ENCODE peak calls at places on chromosomes 16 and 17, in seven cellular contexts. D, E, Z, T, H, I and W are unnamed samples.

GRCh38 chr17:55635253-55635766 is 87.4 kb downstream of the TMEM100 start:
- DNase-seq in H (no peak), D (no peak), I (no peak), E (no peak), T (peak; percentile 16), Z (no peak), W (no peak)

GRCh38 chr16:30184430-30185140 is 1.2 kb downstream of the CORO1A start:
- DNase-seq in T (no peak), D (no peak), Z (peak; percentile 21), E (no peak), I (peak; percentile 43), H (no peak), W (peak; percentile 33)

GRCh38 chr17:9529033-9529748 is 46.4 kb downstream of the STX8 start:
- DNase-seq in D (no peak), H (no peak), T (peak; percentile 57), I (peak; percentile 44), Z (no peak), E (no peak), W (peak; percentile 36)

GRCh38 chr17:82698974-82699442 is 510 bp upstream of the RAB40B start:
- DNase-seq in E (no peak), H (no peak), I (no peak), T (no peak), Z (no peak), D (no peak), W (no peak)

GRCh38 chr17:37824534-37825485 is 80.0 kb upstream of the HNF1B start:
- DNase-seq in I (no peak), Z (no peak), E (no peak), D (peak; percentile 13), T (peak; percentile 67), H (no peak), W (no peak)

GRCh38 chr16:56930516-56931252 is 1.3 kb upstream of the HERPUD1 start:
- DNase-seq in T (no peak), I (no peak), E (no peak), Z (peak; percentile 57), H (peak; percentile 39), D (no peak), W (no peak)

GRCh38 chr17:81130385-81131288 is 34.7 kb upstream of the PVALEF start:
- DNase-seq in E (no peak), D (no peak), Z (no peak), T (no peak), H (no peak), I (no peak), W (no peak)

GRCh38 chr16:11604783-11605563 is 18.3 kb upstream of the LITAF start:
- DNase-seq in I (no peak), H (no peak), E (no peak), D (no peak), Z (peak; percentile 46), T (peak; percentile 61), W (no peak)

GRCh38 chr16:69469807-69470561 is 45.6 kb downstream of the CYB5B start:
- DNase-seq in Z (no peak), I (peak; percentile 41), D (no peak), H (no peak), T (no peak), E (no peak), W (peak; percentile 58)

GRCh38 chr17:57639381-57639780 is 105.7 kb downstream of the CCDC182 start:
- DNase-seq in E (no peak), D (no peak), Z (no peak), T (no peak), H (no peak), I (no peak), W (no peak)

GRCh38 chr17:3984719-3985444 is 20.6 kb upstream of the ATP2A3 start:
- DNase-seq in T (no peak), H (no peak), I (no peak), D (no peak), E (no peak), Z (no peak), W (no peak)

GRCh38 chr16:11429823-11430222 is 84.6 kb downstream of the RMI2 start:
- DNase-seq in H (no peak), D (no peak), I (no peak), E (no peak), T (no peak), Z (peak; percentile 54), W (no peak)

GRCh38 chr16:27436921-27437650 is 35.1 kb downstream of the IL21R start:
- DNase-seq in I (no peak), H (no peak), T (no peak), E (no peak), D (no peak), Z (no peak), W (peak; percentile 13)

GRCh38 chr16:13390093-13390985 is 488.9 kb downstream of the SHISA9 start:
- DNase-seq in H (no peak), I (peak; percentile 45), T (no peak), E (no peak), Z (no peak), D (peak; percentile 53), W (peak; percentile 14)

GRCh38 chr17:45345554-45346254 is 28.9 kb upstream of the MAP3K14 start:
- DNase-seq in D (no peak), H (no peak), E (peak; percentile 99), I (no peak), T (peak; percentile 46), Z (no peak), W (no peak)

GRCh38 chr16:77993111-77993571 is 29.2 kb upstream of the CLEC3A start:
- DNase-seq in Z (no peak), T (peak; percentile 5), H (no peak), D (no peak), I (no peak), E (peak; percentile 21), W (no peak)

GRCh38 chr17:46782250-46782953 is 36.1 kb downstream of the WNT3 start:
- DNase-seq in Z (peak; percentile 74), D (peak; percentile 55), H (peak; percentile 75), I (peak; percentile 63), T (peak; percentile 47), E (no peak), W (peak; percentile 66)

GRCh38 chr16:16021020-16021419 is 71.6 kb downstream of the ABCC1 start:
- DNase-seq in E (no peak), I (no peak), T (no peak), Z (no peak), D (no peak), H (no peak), W (no peak)

GRCh38 chr17:42832213-42832933 is 824 bp upstream of the PSME3 start:
- DNase-seq in T (no peak), Z (no peak), H (no peak), E (no peak), I (no peak), D (no peak), W (no peak)

GRCh38 chr16:17544785-17545184 is 74.0 kb upstream of the XYLT1 start:
- DNase-seq in I (no peak), E (no peak), H (peak; percentile 76), D (no peak), T (no peak), Z (no peak), W (no peak)

GRCh38 chr17:14269473-14269872 is 31.4 kb upstream of the HS3ST3B1 start:
- DNase-seq in Z (no peak), I (no peak), H (no peak), T (no peak), E (no peak), D (no peak), W (no peak)
- TF ChIP-seq CTCF in Z (no peak), I (no peak), H (no peak), T (no peak), E (no peak), D (no peak), W (no peak)

DNA sequence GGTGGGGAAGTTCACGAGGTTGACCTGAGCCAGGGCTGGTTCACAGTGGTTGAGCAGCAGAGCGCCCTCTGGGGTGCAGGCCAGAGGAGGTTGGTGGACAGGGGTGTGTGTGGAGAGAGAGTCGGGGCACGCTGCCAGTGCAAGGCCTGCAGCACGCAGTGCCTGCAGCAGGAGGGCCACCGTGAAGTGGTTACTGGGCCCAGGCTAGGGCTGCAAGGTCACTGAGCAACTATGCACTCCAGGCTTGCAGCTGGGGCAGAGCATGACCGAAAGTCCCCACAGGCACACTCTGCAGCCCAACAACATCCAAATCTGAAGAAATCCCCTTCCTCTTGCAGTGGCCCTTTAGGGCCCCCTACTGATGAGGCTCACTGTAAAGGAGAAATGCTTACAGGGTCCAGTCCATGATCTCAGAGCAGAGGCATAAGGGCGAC is 89.1 kb upstream of the NOL11 start:
- DNase-seq in E (no peak), Z (peak; percentile 56), D (no peak), T (no peak), H (peak; percentile 56), I (peak; percentile 72), W (peak; percentile 66)
- TF ChIP-seq CTCF in E (peak; percentile 32), Z (no peak), D (peak; percentile 19), T (no peak), H (no peak), I (peak; percentile 67), W (peak; percentile 61)

GRCh38 chr17:65278050-65278819 is 141.1 kb downstream of the RGS9 start:
- DNase-seq in E (no peak), T (peak; percentile 71), Z (peak; percentile 54), I (peak; percentile 33), D (peak; percentile 86), H (peak; percentile 83), W (peak; percentile 30)
- TF ChIP-seq CTCF in E (peak; percentile 83), T (peak; percentile 73), Z (peak; percentile 26), I (peak; percentile 36), D (peak; percentile 72), H (peak; percentile 62), W (no peak)

GRCh38 chr17:17498606-17499301 is 2.6 kb upstream of the RASD1 start:
- DNase-seq in Z (peak; percentile 3), E (no peak), H (peak; percentile 10), I (no peak), T (no peak), D (no peak), W (no peak)

GRCh38 chr17:17499402-17500145 is 3.4 kb upstream of the RASD1 start:
- DNase-seq in I (no peak), D (no peak), T (no peak), E (no peak), Z (peak; percentile 3), H (peak; percentile 9), W (no peak)

GRCh38 chr17:17502741-17503565 is 6.8 kb upstream of the RASD1 start:
- DNase-seq in I (no peak), E (no peak), Z (no peak), H (no peak), T (no peak), D (no peak), W (no peak)

GRCh38 chr17:17503566-17504130 is 7.5 kb upstream of the RASD1 start:
- DNase-seq in I (no peak), D (peak; percentile 34), T (no peak), Z (no peak), H (no peak), E (no peak), W (no peak)

DNA sequence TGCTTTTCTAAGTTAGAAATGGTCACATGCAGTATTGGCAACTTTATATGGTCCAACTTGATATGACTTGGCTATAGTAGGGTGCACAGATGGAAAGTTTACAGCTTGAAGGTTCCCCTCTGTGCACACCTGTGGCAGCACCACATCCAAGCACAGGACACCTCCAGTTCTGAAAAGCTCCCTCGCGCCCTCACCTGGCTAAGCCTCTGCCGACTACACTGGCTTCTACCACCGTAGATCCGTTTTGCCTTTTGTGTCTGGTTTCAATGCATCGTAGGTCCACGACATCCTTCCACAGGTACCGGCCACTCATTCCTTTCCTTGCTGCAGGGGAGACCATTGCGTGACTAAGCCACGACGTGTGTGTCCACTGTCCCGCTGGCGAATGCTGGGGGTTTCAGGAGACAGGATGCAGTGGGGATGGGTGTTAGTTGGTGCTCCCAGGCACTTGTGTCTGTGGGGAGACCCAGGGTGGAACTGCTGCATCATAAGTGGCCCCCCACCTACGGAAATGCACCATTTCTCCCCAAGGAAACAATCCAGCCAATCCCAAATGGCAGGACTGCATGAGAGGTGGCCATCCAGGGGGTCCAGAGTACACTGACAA is 4.9 kb upstream of the RASD1 start:
- DNase-seq in Z (no peak), E (no peak), T (peak; percentile 31), D (no peak), H (peak; percentile 67), I (no peak), W (no peak)
- TF ChIP-seq CTCF in Z (no peak), E (peak; percentile 33), T (peak; percentile 42), D (no peak), H (no peak), I (no peak), W (peak; percentile 30)